ENCODE peak calls at places on chromosomes 2 and 18, in nine cellular contexts. U is endothelial cell; O is cardiac muscle cell; A is foreskin fibroblast; Q is GM23338; B is cardiac fibroblast; N is NCI-H1092 treated with DMSO at 0.1 percent for 48 hours; X is stimulated activated CD4-positive, alpha-beta T cell treated with anti-CD3 and anti-CD28 coated beads, Interleukin-4, amount 100 ng/mL, for 48 hours; H is HL-60. M is an unnamed sample.

GRCh38 chr2:182924311-182924710 is 57.9 kb upstream of the FRZB start:
- DNase-seq in U (no peak), O (no peak), A (peak), Q (no peak), B (peak), N (no peak), X (no peak), H (no peak), M (peak)

GRCh38 chr2:201697899-201698298 is 545 bp downstream of the MPP4 start:
- DNase-seq in U (no peak), O (no peak), A (peak), Q (no peak), B (peak), N (no peak), X (no peak), H (no peak), M (peak)

GRCh38 chr2:45458909-45459563 is 152.0 kb downstream of the SRBD1 start:
- DNase-seq in U (peak), O (peak), A (peak), Q (peak), B (peak), N (no peak), X (no peak), H (no peak), M (peak)

GRCh38 chr2:78992451-78992806 is 33.1 kb upstream of the REG3G start:
- DNase-seq in U (peak), O (peak), A (no peak), Q (peak), B (peak), N (peak), X (no peak), H (no peak), M (no peak)

GRCh38 chr18:46660955-46661749 is 4.1 kb upstream of the LOXHD1 start:
- DNase-seq in U (peak), O (peak), A (peak), Q (peak), B (peak), N (peak), X (no peak), H (no peak), M (peak)

GRCh38 chr2:17644997-17645715 is 104.7 kb downstream of the VSNL1 start:
- DNase-seq in U (no peak), O (no peak), A (peak), Q (no peak), B (peak), N (no peak), X (no peak), H (no peak), M (peak)

GRCh38 chr2:205704101-205704741 is 21.9 kb downstream of the NRP2 start:
- DNase-seq in U (no peak), O (no peak), A (no peak), Q (no peak), B (peak), N (no peak), X (no peak), H (no peak), M (no peak)

GRCh38 chr2:219297766-219298456 is 11.3 kb downstream of the PTPRN start:
- DNase-seq in U (no peak), O (no peak), A (no peak), Q (no peak), B (no peak), N (no peak), X (no peak), H (no peak), M (no peak)

GRCh38 chr2:160574472-160575140 is 81.0 kb upstream of the RBMS1 start:
- DNase-seq in U (no peak), O (no peak), A (peak), Q (no peak), B (peak), N (no peak), X (no peak), H (peak), M (peak)

GRCh38 chr2:173299764-173300163 is 54.9 kb upstream of the CDCA7 start:
- DNase-seq in U (no peak), O (no peak), A (no peak), Q (peak), B (no peak), N (no peak), X (no peak), H (no peak), M (no peak)

GRCh38 chr2:30367232-30368070 is 79.6 kb upstream of the LCLAT1 start:
- DNase-seq in U (no peak), O (no peak), A (peak), Q (no peak), B (no peak), N (no peak), X (no peak), H (no peak), M (peak)

GRCh38 chr2:28329184-28329583 is 63.5 kb upstream of the FOSL2 start:
- DNase-seq in U (no peak), O (no peak), A (no peak), Q (no peak), B (no peak), N (no peak), X (no peak), H (no peak), M (no peak)

GRCh38 chr2:10322481-10322880 is 19.8 kb downstream of the HPCAL1 start:
- DNase-seq in U (no peak), O (no peak), A (no peak), Q (no peak), B (no peak), N (no peak), X (no peak), H (no peak), M (no peak)

GRCh38 chr2:149741646-149742045 is 154.1 kb upstream of the MMADHC start:
- DNase-seq in U (no peak), O (no peak), A (peak), Q (no peak), B (peak), N (no peak), X (no peak), H (no peak), M (peak)

GRCh38 chr18:45004531-45004930 is 323.8 kb downstream of the SETBP1 start:
- DNase-seq in U (no peak), O (no peak), A (no peak), Q (no peak), B (no peak), N (no peak), X (no peak), H (no peak), M (no peak)

GRCh38 chr2:74293191-74294065 is 49.8 kb downstream of the SLC4A5 start:
- DNase-seq in U (no peak), O (no peak), A (no peak), Q (no peak), B (no peak), N (no peak), X (no peak), H (no peak), M (peak)

GRCh38 chr18:8849696-8850095 is 144.3 kb downstream of the MTCL1 start:
- DNase-seq in U (no peak), O (no peak), A (peak), Q (no peak), B (no peak), N (no peak), X (no peak), H (no peak), M (no peak)

GRCh38 chr2:214889301-214889700 is 79.8 kb upstream of the BARD1 start:
- DNase-seq in U (no peak), O (no peak), A (no peak), Q (no peak), B (no peak), N (no peak), X (no peak), H (no peak), M (no peak)

GRCh38 chr2:238387376-238387775 is 39.4 kb upstream of the ASB1 start:
- DNase-seq in U (no peak), O (no peak), A (no peak), Q (no peak), B (peak), N (no peak), X (no peak), H (peak), M (no peak)

GRCh38 chr2:216637472-216637871 is 4.3 kb downstream of the IGFBP2 start:
- DNase-seq in U (no peak), O (no peak), A (no peak), Q (no peak), B (no peak), N (no peak), X (no peak), H (no peak), M (no peak)

GRCh38 chr2:196080526-196080925 is 11.9 kb upstream of the DNAH7 start:
- DNase-seq in U (no peak), O (no peak), A (no peak), Q (no peak), B (no peak), N (no peak), X (no peak), H (no peak), M (no peak)

GRCh38 chr2:62660582-62661262 is 44.8 kb upstream of the EHBP1 start:
- DNase-seq in U (no peak), O (no peak), A (peak), Q (no peak), B (peak), N (no peak), X (no peak), H (peak), M (peak)

GRCh38 chr2:181810823-181811695 is 80.5 kb upstream of the ITPRID2 start:
- DNase-seq in U (no peak), O (no peak), A (peak), Q (no peak), B (peak), N (no peak), X (no peak), H (peak), M (peak)

GRCh38 chr2:98269274-98269673 is 77.0 kb upstream of the CNGA3 start:
- DNase-seq in U (peak), O (peak), A (peak), Q (peak), B (peak), N (peak), X (no peak), H (peak), M (peak)

GRCh38 chr2:59398081-59398480 is 1155.4 kb downstream of the BCL11A start:
- DNase-seq in U (no peak), O (no peak), A (no peak), Q (no peak), B (no peak), N (no peak), X (no peak), H (no peak), M (no peak)

GRCh38 chr18:78296152-78296551 is 683.5 kb upstream of the SALL3 start:
- DNase-seq in U (no peak), O (no peak), A (no peak), Q (no peak), B (no peak), N (no peak), X (no peak), H (no peak), M (no peak)

GRCh38 chr18:37276111-37276510 is 289.5 kb downstream of the CELF4 start:
- DNase-seq in U (no peak), O (no peak), A (no peak), Q (no peak), B (no peak), N (no peak), X (no peak), H (no peak), M (no peak)

GRCh38 chr18:76697441-76697901 is 124.9 kb upstream of the ZNF236 start:
- DNase-seq in U (peak), O (no peak), A (peak), Q (peak), B (peak), N (no peak), X (no peak), H (no peak), M (peak)

GRCh38 chr2:191797937-191798873 is 48.7 kb downstream of the CAVIN2 start:
- DNase-seq in U (no peak), O (no peak), A (no peak), Q (no peak), B (no peak), N (no peak), X (no peak), H (no peak), M (no peak)

GRCh38 chr2:42494434-42495233 is 852 bp upstream of the KCNG3 start:
- DNase-seq in U (peak), O (peak), A (peak), Q (peak), B (peak), N (peak), X (peak), H (peak), M (peak)